ENCODE peak calls at places on chromosomes 13 and 19, in six cellular contexts. Z is uterus, K is skeletal muscle cell, M is stomach, Y is lung, F is tibial artery. U is an unnamed sample.

GRCh38 chr19:307793-308420 is 16.7 kb upstream of the PLPP2 start:
- DNase-seq in K (no peak), Y (no peak), Z (peak; percentile 11), F (no peak), M (no peak), U (no peak)

GRCh38 chr13:39038569-39038898 is 278 bp downstream of the NHLRC3 start:
- DNase-seq in Y (peak; percentile 36), K (no peak), F (no peak), M (no peak), Z (peak; percentile 19), U (peak; percentile 42)

GRCh38 chr19:8806661-8807060 is 25.4 kb downstream of the ZNF558 start:
- DNase-seq in Y (no peak), K (no peak), Z (no peak), F (no peak), M (no peak), U (no peak)

GRCh38 chr13:113002206-113002821 is 33.3 kb downstream of the MCF2L start:
- DNase-seq in Z (no peak), Y (no peak), M (no peak), K (no peak), F (no peak), U (peak; percentile 66)

GRCh38 chr19:14248578-14249011 is 42.6 kb upstream of the ADGRL1 start:
- DNase-seq in K (no peak), Y (no peak), F (no peak), M (no peak), Z (peak; percentile 85), U (peak; percentile 92)

GRCh38 chr13:48232420-48233096 is 448 bp upstream of the ITM2B start:
- DNase-seq in Z (peak; percentile 51), M (peak; percentile 35), F (peak; percentile 62), K (no peak), Y (no peak), U (no peak)

GRCh38 chr19:29467824-29468401 is 57.9 kb upstream of the VSTM2B start:
- DNase-seq in F (no peak), M (no peak), K (no peak), Y (peak; percentile 16), Z (no peak), U (peak; percentile 24)

GRCh38 chr13:49693191-49693733 is 2.0 kb upstream of the EBPL start:
- DNase-seq in K (no peak), M (no peak), Y (no peak), F (no peak), Z (no peak), U (no peak)

GRCh38 chr19:55703790-55704215 is 28.8 kb downstream of the EPN1 start:
- DNase-seq in Y (no peak), F (no peak), M (peak; percentile 72), K (no peak), Z (no peak), U (no peak)

GRCh38 chr13:59701261-59701660 is 462.5 kb downstream of the DIAPH3 start:
- DNase-seq in K (no peak), F (no peak), Z (no peak), M (no peak), Y (no peak), U (no peak)

GRCh38 chr19:15239337-15239949 is 7.2 kb upstream of the EPHX3 start:
- DNase-seq in Y (no peak), F (no peak), Z (no peak), K (no peak), M (no peak), U (no peak)

GRCh38 chr19:39846678-39847486 is 703 bp upstream of the FBL start:
- DNase-seq in Y (no peak), K (no peak), M (no peak), F (no peak), Z (no peak), U (peak; percentile 52)

GRCh38 chr13:112803422-112803821 is 113.6 kb downstream of the ATP11A start:
- DNase-seq in Z (no peak), F (no peak), Y (no peak), M (no peak), K (no peak), U (no peak)

GRCh38 chr13:114234266-114234644 is 442 bp upstream of the CDC16 start:
- DNase-seq in Y (no peak), Z (no peak), K (no peak), M (no peak), F (no peak), U (no peak)

GRCh38 chr19:2038284-2039081 is 12.6 kb downstream of the MKNK2 start:
- DNase-seq in Y (no peak), K (no peak), F (no peak), Z (no peak), M (no peak), U (no peak)

GRCh38 chr19:16249826-16250434 is 52.2 kb downstream of the AP1M1 start:
- DNase-seq in F (no peak), Z (no peak), K (no peak), Y (no peak), M (no peak), U (no peak)

GRCh38 chr19:17784201-17785008 is 10.5 kb upstream of the B3GNT3 start:
- DNase-seq in K (no peak), F (peak; percentile 53), Z (peak; percentile 50), Y (peak; percentile 71), M (peak; percentile 78), U (peak; percentile 74)

GRCh38 chr13:45196622-45197021 is 4.2 kb downstream of the KCTD4 start:
- DNase-seq in Z (no peak), F (no peak), M (no peak), K (no peak), Y (no peak), U (no peak)

GRCh38 chr13:33796095-33796494 is 21.9 kb upstream of the RFC3 start:
- DNase-seq in K (no peak), M (no peak), F (no peak), Y (no peak), Z (no peak), U (no peak)

GRCh38 chr19:6530385-6531162 is at the start of gene TNFSF9:
- DNase-seq in K (peak; percentile 17), M (peak; percentile 89), F (peak; percentile 83), Y (peak; percentile 91), Z (peak; percentile 78), U (no peak)

GRCh38 chr19:58379276-58379675 is 1.6 kb downstream of the ZNF837 start:
- DNase-seq in F (no peak), Z (no peak), M (no peak), K (no peak), Y (no peak), U (no peak)

GRCh38 chr13:111973186-111974064 is 93.5 kb upstream of the SOX1 start:
- DNase-seq in M (no peak), Z (no peak), Y (no peak), F (no peak), K (no peak), U (no peak)

GRCh38 chr19:58561373-58562125 is 3.1 kb upstream of the UBE2M start:
- DNase-seq in M (no peak), Z (no peak), K (no peak), Y (no peak), F (no peak), U (no peak)

GRCh38 chr13:42876270-42876714 is 94.9 kb downstream of the FAM216B start:
- DNase-seq in Y (no peak), K (no peak), F (no peak), M (no peak), Z (no peak), U (no peak)

GRCh38 chr13:26280822-26281221 is 26.9 kb downstream of the CDK8 start:
- DNase-seq in Y (no peak), M (no peak), F (no peak), Z (no peak), K (no peak), U (no peak)

GRCh38 chr19:7908078-7908699 is 4.5 kb downstream of the MAP2K7 start:
- DNase-seq in K (no peak), Y (no peak), M (no peak), Z (no peak), F (no peak), U (no peak)

GRCh38 chr13:62357887-62358645 is 942.4 kb upstream of the PCDH20 start:
- DNase-seq in M (no peak), F (no peak), K (peak; percentile 27), Z (no peak), Y (no peak), U (peak; percentile 26)

GRCh38 chr13:91111476-91112190 is 235.9 kb upstream of the MIR17HG start:
- DNase-seq in F (no peak), Z (no peak), M (no peak), Y (no peak), K (no peak), U (peak; percentile 36)

GRCh38 chr13:102726430-102726829 is 31.6 kb upstream of the METTL21C start:
- DNase-seq in Z (no peak), F (no peak), Y (no peak), M (no peak), K (no peak), U (no peak)

GRCh38 chr13:76822691-76823267 is 63.4 kb downstream of the KCTD12 start:
- DNase-seq in M (no peak), K (no peak), Z (no peak), Y (no peak), F (no peak), U (no peak)

GRCh38 chr19:12665646-12666304 is 767 bp downstream of the MAN2B1 start:
- DNase-seq in K (no peak), F (no peak), Y (no peak), Z (no peak), M (no peak), U (no peak)

DNA sequence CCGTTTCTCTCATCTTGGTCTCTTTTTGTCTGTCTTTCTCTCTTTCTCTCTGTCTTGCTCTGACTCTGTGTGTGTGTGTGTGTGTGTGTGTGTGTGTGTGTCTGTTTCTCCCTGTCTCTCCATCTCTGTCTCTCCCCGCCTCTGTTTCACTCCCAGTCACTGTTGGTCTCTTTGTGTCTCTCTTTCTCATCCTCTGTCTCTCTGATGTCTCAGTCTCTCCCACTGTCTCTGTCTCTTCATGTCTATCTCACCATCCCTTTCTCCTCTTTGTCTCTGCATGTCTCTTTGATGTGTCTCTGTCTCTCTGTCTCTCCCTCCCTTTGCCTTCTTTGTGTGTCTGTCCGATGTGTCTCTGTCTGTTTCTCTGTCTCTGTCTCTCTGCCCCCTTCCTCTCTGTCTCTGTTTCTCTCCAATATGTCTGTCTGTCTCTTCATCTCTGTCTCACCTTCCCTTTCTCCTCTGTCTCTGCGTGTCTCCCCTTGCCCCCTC is 2.5 kb downstream of the NFIC start:
- DNase-seq in Y (no peak), K (no peak), M (no peak), Z (no peak), F (no peak), U (no peak)
- H3K4me3 ChIP-seq in Y (no peak overlapping the region), K (peak overlapping the region; percentile 89), M (peak overlapping the region; percentile 82), Z (peak overlapping the region; percentile 96), F (peak overlapping the region; percentile 98), U (no peak overlapping the region)

DNA sequence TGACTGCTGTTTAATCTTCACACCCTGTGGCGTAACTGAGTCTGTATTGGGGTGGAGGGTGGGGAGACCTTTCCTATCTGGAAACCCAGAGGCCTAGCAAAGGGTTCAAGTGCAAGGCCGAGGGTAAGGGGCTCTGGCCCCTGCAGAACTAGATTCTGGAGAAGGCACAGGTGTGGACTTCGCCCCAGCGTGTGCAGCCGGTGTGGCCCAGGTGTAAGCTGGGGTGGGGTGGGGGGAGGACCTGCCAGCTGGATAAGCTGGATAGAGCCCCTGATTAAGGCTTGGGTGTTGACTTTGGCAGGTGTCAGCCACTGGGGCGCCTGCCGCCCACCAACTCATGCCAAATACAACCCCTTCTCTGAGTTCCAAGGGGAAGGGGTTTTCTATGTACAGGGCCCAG is 1.3 kb downstream of the RAB3D start:
- DNase-seq in Z (no peak), M (no peak), K (no peak), Y (no peak), F (no peak), U (no peak)
- H3K4me3 ChIP-seq in Z (no peak overlapping the region), M (peak overlapping the region; percentile 92), K (no peak overlapping the region), Y (no peak overlapping the region), F (peak overlapping the region; percentile 89), U (no peak overlapping the region)

GRCh38 chr19:34995551-34995950 is 4.6 kb upstream of the GRAMD1A start:
- DNase-seq in Y (no peak), F (no peak), M (no peak), Z (no peak), K (no peak), U (no peak)
- H3K4me3 ChIP-seq in Y (no peak overlapping the region), F (no peak overlapping the region), M (no peak overlapping the region), Z (no peak overlapping the region), K (no peak overlapping the region), U (no peak overlapping the region)

GRCh38 chr13:46551410-46552301 is 1.3 kb upstream of the LRCH1 start:
- DNase-seq in K (no peak), Y (peak; percentile 83), F (peak; percentile 78), M (peak; percentile 87), Z (peak; percentile 87), U (peak; percentile 81)
- H3K4me3 ChIP-seq in K (peak overlapping the region; percentile 95), Y (peak overlapping the region; percentile 24), F (peak overlapping the region; percentile 94), M (peak overlapping the region; percentile 96), Z (peak overlapping the region; percentile 99), U (peak overlapping the region; percentile 96)